ENCODE peak calls at places on chromosomes 7 and 10, in seven cellular contexts. Z is right lobe of liver, H is thyroid gland, A is lower leg skin, U is ovary, Y is HepG2, X is stomach. R is an unnamed sample.

GRCh38 chr7:28804990-28805389 is 153.1 kb downstream of the TRIL start:
- DNase-seq in X (no peak), U (no peak), Y (no peak), A (no peak), H (no peak), Z (no peak), R (no peak)

GRCh38 chr7:2313450-2314208 is 612 bp downstream of the SNX8 start:
- DNase-seq in X (peak), A (peak), Z (no peak), H (peak), Y (no peak), U (no peak), R (peak)

GRCh38 chr7:116579835-116580234 is 55.0 kb downstream of the CAV1 start:
- DNase-seq in Z (no peak), A (no peak), U (no peak), H (no peak), Y (no peak), X (no peak), R (no peak)

GRCh38 chr10:112911196-112911595 is 38.9 kb upstream of the TCF7L2 start:
- DNase-seq in X (no peak), Z (no peak), U (no peak), Y (no peak), A (peak), H (no peak), R (no peak)

GRCh38 chr10:81995254-81995653 is 120.3 kb downstream of the NRG3 start:
- DNase-seq in H (no peak), Z (no peak), Y (no peak), U (no peak), A (no peak), X (no peak), R (no peak)

GRCh38 chr10:125859128-125859817 is 21.8 kb downstream of the DHX32 start:
- DNase-seq in U (no peak), A (no peak), H (no peak), Z (no peak), Y (no peak), X (no peak), R (no peak)

GRCh38 chr10:21368022-21368582 is 157.4 kb downstream of the SKIDA1 start:
- DNase-seq in Z (no peak), A (no peak), X (no peak), H (no peak), Y (no peak), U (no peak), R (no peak)

GRCh38 chr7:30770936-30771858 is at the start of gene MINDY4:
- DNase-seq in Z (peak), U (peak), Y (no peak), X (peak), A (peak), H (peak), R (peak)

GRCh38 chr10:103111031-103111917 is 81.8 kb downstream of the NT5C2 start:
- DNase-seq in Y (peak), U (no peak), H (no peak), A (no peak), Z (no peak), X (no peak), R (no peak)

GRCh38 chr7:64889686-64890162 is 13.3 kb upstream of the ZNF273 start:
- DNase-seq in Y (no peak), U (no peak), A (peak), Z (no peak), X (no peak), H (no peak), R (no peak)

GRCh38 chr7:39510738-39511372 is 55.3 kb upstream of the YAE1 start:
- DNase-seq in Z (no peak), H (no peak), A (no peak), X (no peak), Y (no peak), U (no peak), R (no peak)

GRCh38 chr7:70042533-70042932 is 444.3 kb downstream of the AUTS2 start:
- DNase-seq in H (no peak), A (no peak), X (no peak), U (no peak), Y (no peak), Z (no peak), R (no peak)

GRCh38 chr7:45701701-45702460 is 127.7 kb downstream of the ADCY1 start:
- DNase-seq in Y (no peak), X (peak), Z (peak), A (peak), H (no peak), U (peak), R (no peak)

GRCh38 chr7:93551063-93551895 is 23.2 kb downstream of the CALCR start:
- DNase-seq in H (no peak), A (no peak), Y (peak), Z (no peak), U (no peak), X (no peak), R (no peak)

GRCh38 chr7:48084727-48085432 is 4.2 kb upstream of the UPP1 start:
- DNase-seq in H (peak), Z (no peak), Y (peak), X (peak), U (peak), A (no peak), R (peak)

GRCh38 chr10:61835909-61836232 is 65.6 kb upstream of the ARID5B start:
- DNase-seq in X (no peak), Z (no peak), Y (no peak), U (no peak), H (no peak), A (no peak), R (no peak)

GRCh38 chr7:80207501-80207900 is 72.9 kb downstream of the GNAI1 start:
- DNase-seq in H (no peak), Z (no peak), A (no peak), U (no peak), X (no peak), Y (no peak), R (no peak)

GRCh38 chr10:102310356-102311024 is 65.2 kb downstream of the GBF1 start:
- DNase-seq in U (no peak), A (no peak), X (no peak), Z (no peak), Y (peak), H (no peak), R (no peak)

GRCh38 chr7:122217125-122217524 is 73.1 kb upstream of the AASS start:
- DNase-seq in Y (peak), H (no peak), Z (no peak), A (no peak), U (no peak), X (no peak), R (no peak)

GRCh38 chr7:36802459-36802858 is 78.2 kb upstream of the AOAH start:
- DNase-seq in A (no peak), Y (no peak), H (no peak), X (no peak), U (no peak), Z (no peak), R (no peak)

GRCh38 chr7:81256991-81257390 is 338.1 kb upstream of the SEMA3C start:
- DNase-seq in X (no peak), U (no peak), Z (no peak), A (no peak), Y (peak), H (no peak), R (no peak)

GRCh38 chr10:126242352-126243260 is 145.7 kb downstream of the ADAM12 start:
- DNase-seq in A (peak), Y (no peak), Z (no peak), U (peak), H (no peak), X (no peak), R (peak)

GRCh38 chr7:51263631-51264484 is 52.8 kb downstream of the COBL start:
- DNase-seq in H (peak), Z (no peak), Y (no peak), A (peak), X (peak), U (no peak), R (no peak)

GRCh38 chr10:18400201-18400910 is 251.0 kb downstream of the NSUN6 start:
- DNase-seq in Y (peak), U (no peak), X (no peak), H (no peak), A (no peak), Z (peak), R (no peak)

GRCh38 chr7:43757073-43757720 is 1.3 kb upstream of the BLVRA start:
- DNase-seq in Y (no peak), X (no peak), Z (no peak), U (no peak), A (peak), H (no peak), R (no peak)

GRCh38 chr7:66748791-66749190 is 8.3 kb downstream of the RABGEF1 start:
- DNase-seq in H (peak), A (no peak), X (peak), Y (no peak), Z (peak), U (no peak), R (peak)

GRCh38 chr10:104479906-104480579 is 126.4 kb downstream of the CFAP58 start:
- DNase-seq in Y (no peak), H (no peak), X (no peak), Z (no peak), A (no peak), U (no peak), R (no peak)

GRCh38 chr10:98269435-98269912 is 1.5 kb upstream of the LOXL4 start:
- DNase-seq in Z (no peak), Y (peak), X (no peak), U (peak), A (peak), H (peak), R (peak)

GRCh38 chr10:12934777-12935176 is 66.7 kb downstream of the CCDC3 start:
- DNase-seq in X (no peak), Z (no peak), A (peak), Y (no peak), U (no peak), H (no peak), R (no peak)

GRCh38 chr7:107228291-107228690 is 59.5 kb downstream of the HBP1 start:
- DNase-seq in X (no peak), Y (no peak), U (no peak), A (no peak), Z (no peak), H (no peak), R (no peak)

DNA sequence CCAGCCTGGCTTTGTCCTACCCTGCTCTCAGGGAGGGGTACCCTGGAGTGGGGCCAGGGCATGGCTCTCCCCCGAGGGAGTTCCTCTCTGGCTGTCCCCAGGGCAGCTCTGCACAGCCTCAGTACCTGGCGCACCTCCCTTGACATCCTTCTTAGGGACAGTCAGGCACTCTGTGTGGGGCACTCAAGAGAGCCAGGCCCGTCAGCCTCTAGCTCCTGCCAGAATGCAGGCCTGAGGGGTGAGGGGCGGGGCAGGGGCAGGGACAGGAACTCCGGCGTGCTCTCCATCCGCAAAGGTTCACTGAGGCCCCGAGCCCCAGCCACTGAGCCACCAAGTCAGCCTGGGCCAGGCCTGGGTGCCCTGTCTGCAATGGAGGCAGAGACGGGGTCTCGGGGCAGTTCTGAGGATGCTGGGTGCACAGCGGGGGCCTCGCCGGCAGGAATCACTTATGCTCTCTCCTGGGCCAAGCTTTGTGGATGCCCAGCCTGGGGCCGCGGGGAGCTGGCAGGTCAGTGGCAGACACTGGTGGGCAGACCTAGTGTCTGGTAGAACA is 10.1 kb downstream of the LIMK1 start:
- DNase-seq in Y (no peak), A (no peak), X (no peak), Z (no peak), H (peak), U (peak), R (no peak)
- TF ChIP-seq POLR2A in Y (no peak), A (no peak), X (no peak), Z (no peak), H (no peak), U (no peak), R (no peak)

DNA sequence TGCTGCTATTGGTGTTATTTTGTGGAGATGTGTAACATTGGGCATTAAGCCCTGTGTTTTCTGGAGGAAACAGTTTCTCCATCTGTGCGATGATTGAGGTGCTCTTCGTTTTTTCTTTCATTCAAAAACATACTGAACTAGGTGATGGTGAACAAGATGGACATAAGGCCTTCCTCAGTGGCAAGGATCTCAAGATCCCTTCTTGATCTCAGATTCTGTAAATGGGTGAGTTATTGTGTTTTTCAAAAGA is 759 bp upstream of the ELAPOR2 start:
- DNase-seq in U (no peak), Z (no peak), Y (no peak), X (no peak), H (no peak), A (no peak), R (no peak)
- H3K4me3 ChIP-seq in U (no peak), Z (no peak), Y (no peak), X (peak), H (no peak), A (no peak), R (peak)

GRCh38 chr10:68235111-68235510 is 3.2 kb upstream of the ATOH7 start:
- DNase-seq in U (no peak), A (no peak), X (no peak), Z (no peak), Y (no peak), H (no peak), R (no peak)

GRCh38 chr10:68230268-68230667 is 1.6 kb downstream of the ATOH7 start:
- DNase-seq in Z (no peak), A (no peak), U (no peak), H (no peak), Y (no peak), X (no peak), R (no peak)

GRCh38 chr10:68231916-68232315 is at the start of gene ATOH7:
- DNase-seq in U (no peak), X (no peak), H (no peak), A (no peak), Z (no peak), Y (no peak), R (no peak)

GRCh38 chr10:68233045-68233444 is 1.1 kb upstream of the ATOH7 start:
- DNase-seq in U (no peak), X (no peak), A (no peak), Z (no peak), Y (no peak), H (no peak), R (no peak)

GRCh38 chr10:68231106-68231901 is 609 bp downstream of the ATOH7 start:
- DNase-seq in Z (peak), H (peak), U (peak), X (peak), Y (peak), A (peak), R (peak)
- TF ChIP-seq POLR2A in Z (no peak), H (no peak), U (no peak), X (no peak), Y (no peak), A (no peak), R (no peak)

GRCh38 chr7:102306916-102307677 is 20.4 kb downstream of the SH2B2 start:
- DNase-seq in H (peak), X (peak), A (no peak), Y (peak), Z (no peak), U (no peak), R (peak)
- H3K4me3 ChIP-seq in H (no peak), X (peak), A (no peak), Y (peak), Z (no peak), U (no peak), R (no peak)

DNA sequence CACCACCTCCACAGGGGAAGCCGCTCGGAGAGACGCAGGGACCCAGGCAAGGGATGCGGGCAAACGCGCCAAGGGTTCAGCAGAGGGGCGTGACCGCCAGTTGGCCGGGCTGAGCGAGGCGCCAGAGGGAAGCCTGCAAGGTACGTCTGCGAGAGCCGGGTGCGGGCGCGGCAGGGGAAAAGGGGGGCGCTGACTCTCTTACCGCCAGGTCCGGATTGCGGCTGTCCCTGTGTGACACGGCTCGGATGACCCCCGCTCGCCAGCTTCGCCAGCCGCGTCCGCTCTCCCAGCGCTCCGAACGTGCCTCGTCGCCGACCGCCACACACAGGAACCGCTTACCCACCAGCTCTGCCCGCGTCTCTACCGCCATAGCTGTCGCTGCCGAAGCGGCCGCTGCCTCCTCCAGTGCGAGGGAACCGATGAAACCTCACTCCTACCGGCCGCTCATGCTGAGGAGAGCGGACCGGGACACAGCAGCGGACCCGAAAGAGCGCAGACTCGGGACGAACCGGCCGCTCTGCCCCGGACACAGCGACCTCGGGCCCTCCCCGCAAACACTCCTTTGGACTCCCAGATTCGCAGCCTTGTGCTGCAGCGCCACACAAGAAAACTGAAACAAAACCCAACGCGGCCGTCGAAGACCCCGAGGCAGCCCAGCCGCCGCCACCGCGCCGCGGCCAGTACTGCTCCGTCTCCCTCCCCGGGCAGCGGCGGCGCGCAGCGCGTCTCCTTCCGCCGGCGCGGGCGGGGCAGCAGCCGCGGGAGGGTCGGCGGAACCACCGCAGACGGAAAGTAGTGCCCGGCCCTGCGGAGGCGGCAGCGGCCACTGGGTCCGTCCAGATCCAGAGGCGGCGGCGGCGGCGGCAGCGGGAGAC is at the start of gene JMJD1C:
- DNase-seq in X (peak), Z (peak), A (peak), H (peak), U (peak), Y (peak), R (peak)
- TF ChIP-seq POLR2A in X (no peak), Z (peak), A (no peak), H (no peak), U (peak), Y (peak), R (peak)

R was measured in heart left ventricle.